ENCODE peak calls at places on chromosomes 6 and 20, in seven cellular contexts. One of them, this sample, is unnamed.

GRCh38 chr6:5510734-5511133 is 249.4 kb downstream of the FARS2 start:
- DNase-seq in CD8-positive, alpha-beta memory T cell: no peak
- DNase-seq in CD14-positive monocyte: no peak
- DNase-seq in pancreas: no peak
- DNase-seq in H1: no peak
- DNase-seq in stimulated activated naive CD8-positive, alpha-beta T cell treated with anti-CD3 and anti-CD28 coated beads, Interleukin-15, Interleukin-2, amounts not matched to agents 100 U/mL and 50 U/mL, for 24 hours: no peak
- DNase-seq in ovary: no peak
- DNase-seq in this sample: no peak

GRCh38 chr6:13766201-13766634 is 48.1 kb downstream of the MCUR1 start:
- DNase-seq in CD8-positive, alpha-beta memory T cell: no peak
- DNase-seq in CD14-positive monocyte: no peak
- DNase-seq in pancreas: no peak
- DNase-seq in H1: no peak
- DNase-seq in stimulated activated naive CD8-positive, alpha-beta T cell treated with anti-CD3 and anti-CD28 coated beads, Interleukin-15, Interleukin-2, amounts not matched to agents 100 U/mL and 50 U/mL, for 24 hours: no peak
- DNase-seq in ovary: no peak
- DNase-seq in this sample: no peak

GRCh38 chr20:38272961-38273360 is 12.4 kb upstream of the KIAA1755 start:
- DNase-seq in CD8-positive, alpha-beta memory T cell: no peak
- DNase-seq in CD14-positive monocyte: no peak
- DNase-seq in pancreas: no peak
- DNase-seq in H1: no peak
- DNase-seq in stimulated activated naive CD8-positive, alpha-beta T cell treated with anti-CD3 and anti-CD28 coated beads, Interleukin-15, Interleukin-2, amounts not matched to agents 100 U/mL and 50 U/mL, for 24 hours: no peak
- DNase-seq in ovary: no peak
- DNase-seq in this sample: no peak

GRCh38 chr6:8237668-8238067 is 135.3 kb upstream of the EEF1E1 start:
- DNase-seq in CD8-positive, alpha-beta memory T cell: no peak
- DNase-seq in CD14-positive monocyte: no peak
- DNase-seq in pancreas: no peak
- DNase-seq in H1: no peak
- DNase-seq in stimulated activated naive CD8-positive, alpha-beta T cell treated with anti-CD3 and anti-CD28 coated beads, Interleukin-15, Interleukin-2, amounts not matched to agents 100 U/mL and 50 U/mL, for 24 hours: no peak
- DNase-seq in ovary: no peak
- DNase-seq in this sample: no peak

GRCh38 chr6:55448446-55448845 is 121.2 kb downstream of the GFRAL start:
- DNase-seq in CD8-positive, alpha-beta memory T cell: no peak
- DNase-seq in CD14-positive monocyte: no peak
- DNase-seq in pancreas: no peak
- DNase-seq in H1: no peak
- DNase-seq in stimulated activated naive CD8-positive, alpha-beta T cell treated with anti-CD3 and anti-CD28 coated beads, Interleukin-15, Interleukin-2, amounts not matched to agents 100 U/mL and 50 U/mL, for 24 hours: no peak
- DNase-seq in ovary: no peak
- DNase-seq in this sample: no peak

GRCh38 chr20:20557406-20557805 is 155.0 kb downstream of the RALGAPA2 start:
- DNase-seq in CD8-positive, alpha-beta memory T cell: no peak
- DNase-seq in CD14-positive monocyte: no peak
- DNase-seq in pancreas: no peak
- DNase-seq in H1: no peak
- DNase-seq in stimulated activated naive CD8-positive, alpha-beta T cell treated with anti-CD3 and anti-CD28 coated beads, Interleukin-15, Interleukin-2, amounts not matched to agents 100 U/mL and 50 U/mL, for 24 hours: no peak
- DNase-seq in ovary: no peak
- DNase-seq in this sample: no peak

GRCh38 chr20:47675190-47676142 is 109.8 kb downstream of the SULF2 start:
- DNase-seq in CD8-positive, alpha-beta memory T cell: no peak
- DNase-seq in CD14-positive monocyte: no peak
- DNase-seq in pancreas: no peak
- DNase-seq in H1: no peak
- DNase-seq in stimulated activated naive CD8-positive, alpha-beta T cell treated with anti-CD3 and anti-CD28 coated beads, Interleukin-15, Interleukin-2, amounts not matched to agents 100 U/mL and 50 U/mL, for 24 hours: no peak
- DNase-seq in ovary: peak; percentile 8
- DNase-seq in this sample: no peak

GRCh38 chr6:160431231-160431630 is 83.1 kb downstream of the SLC22A3 start:
- DNase-seq in CD8-positive, alpha-beta memory T cell: no peak
- DNase-seq in CD14-positive monocyte: no peak
- DNase-seq in pancreas: no peak
- DNase-seq in H1: no peak
- DNase-seq in stimulated activated naive CD8-positive, alpha-beta T cell treated with anti-CD3 and anti-CD28 coated beads, Interleukin-15, Interleukin-2, amounts not matched to agents 100 U/mL and 50 U/mL, for 24 hours: no peak
- DNase-seq in ovary: peak; percentile 84
- DNase-seq in this sample: no peak

GRCh38 chr6:44824567-44824966 is 437.1 kb downstream of the CDC5L start:
- DNase-seq in CD8-positive, alpha-beta memory T cell: no peak
- DNase-seq in CD14-positive monocyte: no peak
- DNase-seq in pancreas: no peak
- DNase-seq in H1: no peak
- DNase-seq in stimulated activated naive CD8-positive, alpha-beta T cell treated with anti-CD3 and anti-CD28 coated beads, Interleukin-15, Interleukin-2, amounts not matched to agents 100 U/mL and 50 U/mL, for 24 hours: no peak
- DNase-seq in ovary: no peak
- DNase-seq in this sample: no peak

GRCh38 chr20:48207505-48207904 is 422.2 kb upstream of the SULF2 start:
- DNase-seq in CD8-positive, alpha-beta memory T cell: no peak
- DNase-seq in CD14-positive monocyte: no peak
- DNase-seq in pancreas: no peak
- DNase-seq in H1: no peak
- DNase-seq in stimulated activated naive CD8-positive, alpha-beta T cell treated with anti-CD3 and anti-CD28 coated beads, Interleukin-15, Interleukin-2, amounts not matched to agents 100 U/mL and 50 U/mL, for 24 hours: no peak
- DNase-seq in ovary: no peak
- DNase-seq in this sample: no peak

GRCh38 chr6:29762051-29762450 is 38.8 kb downstream of the HLA-F start:
- DNase-seq in CD8-positive, alpha-beta memory T cell: no peak
- DNase-seq in CD14-positive monocyte: no peak
- DNase-seq in pancreas: no peak
- DNase-seq in H1: no peak
- DNase-seq in stimulated activated naive CD8-positive, alpha-beta T cell treated with anti-CD3 and anti-CD28 coated beads, Interleukin-15, Interleukin-2, amounts not matched to agents 100 U/mL and 50 U/mL, for 24 hours: no peak
- DNase-seq in ovary: no peak
- DNase-seq in this sample: no peak

GRCh38 chr6:49606696-49607390 is 29.8 kb downstream of the RHAG start:
- DNase-seq in CD8-positive, alpha-beta memory T cell: no peak
- DNase-seq in CD14-positive monocyte: no peak
- DNase-seq in pancreas: peak; percentile 12
- DNase-seq in H1: no peak
- DNase-seq in stimulated activated naive CD8-positive, alpha-beta T cell treated with anti-CD3 and anti-CD28 coated beads, Interleukin-15, Interleukin-2, amounts not matched to agents 100 U/mL and 50 U/mL, for 24 hours: peak; percentile 5
- DNase-seq in ovary: no peak
- DNase-seq in this sample: peak; percentile 19

GRCh38 chr20:59647271-59647670 is 42.9 kb downstream of the PHACTR3 start:
- DNase-seq in CD8-positive, alpha-beta memory T cell: no peak
- DNase-seq in CD14-positive monocyte: no peak
- DNase-seq in pancreas: no peak
- DNase-seq in H1: no peak
- DNase-seq in stimulated activated naive CD8-positive, alpha-beta T cell treated with anti-CD3 and anti-CD28 coated beads, Interleukin-15, Interleukin-2, amounts not matched to agents 100 U/mL and 50 U/mL, for 24 hours: no peak
- DNase-seq in ovary: no peak
- DNase-seq in this sample: no peak

GRCh38 chr6:26439552-26440125 is 665 bp upstream of the BTN3A3 start:
- DNase-seq in CD8-positive, alpha-beta memory T cell: no peak
- DNase-seq in CD14-positive monocyte: no peak
- DNase-seq in pancreas: no peak
- DNase-seq in H1: no peak
- DNase-seq in stimulated activated naive CD8-positive, alpha-beta T cell treated with anti-CD3 and anti-CD28 coated beads, Interleukin-15, Interleukin-2, amounts not matched to agents 100 U/mL and 50 U/mL, for 24 hours: no peak
- DNase-seq in ovary: no peak
- DNase-seq in this sample: no peak

GRCh38 chr6:17477356-17477755 is 84.0 kb downstream of the CAP2 start:
- DNase-seq in CD8-positive, alpha-beta memory T cell: no peak
- DNase-seq in CD14-positive monocyte: no peak
- DNase-seq in pancreas: no peak
- DNase-seq in H1: no peak
- DNase-seq in stimulated activated naive CD8-positive, alpha-beta T cell treated with anti-CD3 and anti-CD28 coated beads, Interleukin-15, Interleukin-2, amounts not matched to agents 100 U/mL and 50 U/mL, for 24 hours: no peak
- DNase-seq in ovary: no peak
- DNase-seq in this sample: no peak

GRCh38 chr6:6843777-6844176 is 255.3 kb downstream of the LY86 start:
- DNase-seq in CD8-positive, alpha-beta memory T cell: no peak
- DNase-seq in CD14-positive monocyte: no peak
- DNase-seq in pancreas: no peak
- DNase-seq in H1: no peak
- DNase-seq in stimulated activated naive CD8-positive, alpha-beta T cell treated with anti-CD3 and anti-CD28 coated beads, Interleukin-15, Interleukin-2, amounts not matched to agents 100 U/mL and 50 U/mL, for 24 hours: no peak
- DNase-seq in ovary: no peak
- DNase-seq in this sample: no peak

GRCh38 chr6:3612341-3613041 is 139.0 kb downstream of the PXDC1 start:
- DNase-seq in CD8-positive, alpha-beta memory T cell: no peak
- DNase-seq in CD14-positive monocyte: no peak
- DNase-seq in pancreas: no peak
- DNase-seq in H1: no peak
- DNase-seq in stimulated activated naive CD8-positive, alpha-beta T cell treated with anti-CD3 and anti-CD28 coated beads, Interleukin-15, Interleukin-2, amounts not matched to agents 100 U/mL and 50 U/mL, for 24 hours: no peak
- DNase-seq in ovary: no peak
- DNase-seq in this sample: no peak

GRCh38 chr20:35225319-35226125 is 968 bp upstream of the MMP24 start:
- DNase-seq in CD8-positive, alpha-beta memory T cell: no peak
- DNase-seq in CD14-positive monocyte: no peak
- DNase-seq in pancreas: no peak
- DNase-seq in H1: no peak
- DNase-seq in stimulated activated naive CD8-positive, alpha-beta T cell treated with anti-CD3 and anti-CD28 coated beads, Interleukin-15, Interleukin-2, amounts not matched to agents 100 U/mL and 50 U/mL, for 24 hours: no peak
- DNase-seq in ovary: no peak
- DNase-seq in this sample: no peak

GRCh38 chr6:113103618-113104390 is 753.3 kb upstream of the MARCKS start:
- DNase-seq in CD8-positive, alpha-beta memory T cell: no peak
- DNase-seq in CD14-positive monocyte: no peak
- DNase-seq in pancreas: no peak
- DNase-seq in H1: no peak
- DNase-seq in stimulated activated naive CD8-positive, alpha-beta T cell treated with anti-CD3 and anti-CD28 coated beads, Interleukin-15, Interleukin-2, amounts not matched to agents 100 U/mL and 50 U/mL, for 24 hours: no peak
- DNase-seq in ovary: no peak
- DNase-seq in this sample: no peak

GRCh38 chr20:15100506-15101160 is 763.2 kb upstream of the FLRT3 start:
- DNase-seq in CD8-positive, alpha-beta memory T cell: no peak
- DNase-seq in CD14-positive monocyte: no peak
- DNase-seq in pancreas: no peak
- DNase-seq in H1: no peak
- DNase-seq in stimulated activated naive CD8-positive, alpha-beta T cell treated with anti-CD3 and anti-CD28 coated beads, Interleukin-15, Interleukin-2, amounts not matched to agents 100 U/mL and 50 U/mL, for 24 hours: no peak
- DNase-seq in ovary: no peak
- DNase-seq in this sample: no peak

GRCh38 chr20:58790440-58790839 is 60.3 kb downstream of the GNAS-AS1 start:
- DNase-seq in CD8-positive, alpha-beta memory T cell: no peak
- DNase-seq in CD14-positive monocyte: no peak
- DNase-seq in pancreas: no peak
- DNase-seq in H1: no peak
- DNase-seq in stimulated activated naive CD8-positive, alpha-beta T cell treated with anti-CD3 and anti-CD28 coated beads, Interleukin-15, Interleukin-2, amounts not matched to agents 100 U/mL and 50 U/mL, for 24 hours: no peak
- DNase-seq in ovary: no peak
- DNase-seq in this sample: no peak

GRCh38 chr6:157106487-157106886 is 216.8 kb downstream of the TMEM242 start:
- DNase-seq in CD8-positive, alpha-beta memory T cell: no peak
- DNase-seq in CD14-positive monocyte: no peak
- DNase-seq in pancreas: no peak
- DNase-seq in H1: no peak
- DNase-seq in stimulated activated naive CD8-positive, alpha-beta T cell treated with anti-CD3 and anti-CD28 coated beads, Interleukin-15, Interleukin-2, amounts not matched to agents 100 U/mL and 50 U/mL, for 24 hours: no peak
- DNase-seq in ovary: no peak
- DNase-seq in this sample: no peak

GRCh38 chr6:83462524-83462923 is 31.7 kb upstream of the ME1 start:
- DNase-seq in CD8-positive, alpha-beta memory T cell: no peak
- DNase-seq in CD14-positive monocyte: no peak
- DNase-seq in pancreas: no peak
- DNase-seq in H1: no peak
- DNase-seq in stimulated activated naive CD8-positive, alpha-beta T cell treated with anti-CD3 and anti-CD28 coated beads, Interleukin-15, Interleukin-2, amounts not matched to agents 100 U/mL and 50 U/mL, for 24 hours: no peak
- DNase-seq in ovary: no peak
- DNase-seq in this sample: no peak

GRCh38 chr6:75673885-75674284 is 72.2 kb downstream of the SENP6 start:
- DNase-seq in CD8-positive, alpha-beta memory T cell: no peak
- DNase-seq in CD14-positive monocyte: no peak
- DNase-seq in pancreas: no peak
- DNase-seq in H1: no peak
- DNase-seq in stimulated activated naive CD8-positive, alpha-beta T cell treated with anti-CD3 and anti-CD28 coated beads, Interleukin-15, Interleukin-2, amounts not matched to agents 100 U/mL and 50 U/mL, for 24 hours: no peak
- DNase-seq in ovary: no peak
- DNase-seq in this sample: no peak

GRCh38 chr6:138540468-138540867 is 41.2 kb upstream of the NHSL1 start:
- DNase-seq in CD8-positive, alpha-beta memory T cell: no peak
- DNase-seq in CD14-positive monocyte: no peak
- DNase-seq in pancreas: no peak
- DNase-seq in H1: no peak
- DNase-seq in stimulated activated naive CD8-positive, alpha-beta T cell treated with anti-CD3 and anti-CD28 coated beads, Interleukin-15, Interleukin-2, amounts not matched to agents 100 U/mL and 50 U/mL, for 24 hours: no peak
- DNase-seq in ovary: no peak
- DNase-seq in this sample: no peak

GRCh38 chr20:62804632-62805364 is at the start of gene OGFR:
- DNase-seq in CD8-positive, alpha-beta memory T cell: peak; percentile 72
- DNase-seq in CD14-positive monocyte: no peak
- DNase-seq in pancreas: no peak
- DNase-seq in H1: no peak
- DNase-seq in stimulated activated naive CD8-positive, alpha-beta T cell treated with anti-CD3 and anti-CD28 coated beads, Interleukin-15, Interleukin-2, amounts not matched to agents 100 U/mL and 50 U/mL, for 24 hours: peak; percentile 81
- DNase-seq in ovary: peak; percentile 81
- DNase-seq in this sample: peak; percentile 74

GRCh38 chr6:111686249-111686997 is 80.7 kb upstream of the TRAF3IP2 start:
- DNase-seq in CD8-positive, alpha-beta memory T cell: no peak
- DNase-seq in CD14-positive monocyte: no peak
- DNase-seq in pancreas: no peak
- DNase-seq in H1: no peak
- DNase-seq in stimulated activated naive CD8-positive, alpha-beta T cell treated with anti-CD3 and anti-CD28 coated beads, Interleukin-15, Interleukin-2, amounts not matched to agents 100 U/mL and 50 U/mL, for 24 hours: no peak
- DNase-seq in ovary: no peak
- DNase-seq in this sample: no peak

GRCh38 chr6:1348675-1349074 is 36.8 kb downstream of the FOXQ1 start:
- DNase-seq in CD8-positive, alpha-beta memory T cell: no peak
- DNase-seq in CD14-positive monocyte: no peak
- DNase-seq in pancreas: no peak
- DNase-seq in H1: no peak
- DNase-seq in stimulated activated naive CD8-positive, alpha-beta T cell treated with anti-CD3 and anti-CD28 coated beads, Interleukin-15, Interleukin-2, amounts not matched to agents 100 U/mL and 50 U/mL, for 24 hours: no peak
- DNase-seq in ovary: no peak
- DNase-seq in this sample: no peak

GRCh38 chr20:37839432-37839827 is 63.5 kb upstream of the VSTM2L start:
- DNase-seq in CD8-positive, alpha-beta memory T cell: no peak
- DNase-seq in CD14-positive monocyte: no peak
- DNase-seq in pancreas: no peak
- DNase-seq in H1: no peak
- DNase-seq in stimulated activated naive CD8-positive, alpha-beta T cell treated with anti-CD3 and anti-CD28 coated beads, Interleukin-15, Interleukin-2, amounts not matched to agents 100 U/mL and 50 U/mL, for 24 hours: no peak
- DNase-seq in ovary: no peak
- DNase-seq in this sample: no peak

GRCh38 chr20:61692476-61692875 is 373.2 kb downstream of the TAF4 start:
- DNase-seq in CD8-positive, alpha-beta memory T cell: no peak
- DNase-seq in CD14-positive monocyte: no peak
- DNase-seq in pancreas: no peak
- DNase-seq in H1: no peak
- DNase-seq in stimulated activated naive CD8-positive, alpha-beta T cell treated with anti-CD3 and anti-CD28 coated beads, Interleukin-15, Interleukin-2, amounts not matched to agents 100 U/mL and 50 U/mL, for 24 hours: no peak
- DNase-seq in ovary: no peak
- DNase-seq in this sample: no peak

GRCh38 chr6:157585274-157586087 is 204.5 kb downstream of the ZDHHC14 start:
- DNase-seq in CD8-positive, alpha-beta memory T cell: no peak
- DNase-seq in CD14-positive monocyte: no peak
- DNase-seq in pancreas: no peak
- DNase-seq in H1: no peak
- DNase-seq in stimulated activated naive CD8-positive, alpha-beta T cell treated with anti-CD3 and anti-CD28 coated beads, Interleukin-15, Interleukin-2, amounts not matched to agents 100 U/mL and 50 U/mL, for 24 hours: no peak
- DNase-seq in ovary: no peak
- DNase-seq in this sample: no peak

GRCh38 chr6:45115696-45116095 is 212.4 kb upstream of the RUNX2 start:
- DNase-seq in CD8-positive, alpha-beta memory T cell: no peak
- DNase-seq in CD14-positive monocyte: no peak
- DNase-seq in pancreas: no peak
- DNase-seq in H1: no peak
- DNase-seq in stimulated activated naive CD8-positive, alpha-beta T cell treated with anti-CD3 and anti-CD28 coated beads, Interleukin-15, Interleukin-2, amounts not matched to agents 100 U/mL and 50 U/mL, for 24 hours: no peak
- DNase-seq in ovary: no peak
- DNase-seq in this sample: no peak

GRCh38 chr6:140480852-140481251 is 1106.4 kb upstream of the CITED2 start:
- DNase-seq in CD8-positive, alpha-beta memory T cell: no peak
- DNase-seq in CD14-positive monocyte: no peak
- DNase-seq in pancreas: no peak
- DNase-seq in H1: no peak
- DNase-seq in stimulated activated naive CD8-positive, alpha-beta T cell treated with anti-CD3 and anti-CD28 coated beads, Interleukin-15, Interleukin-2, amounts not matched to agents 100 U/mL and 50 U/mL, for 24 hours: no peak
- DNase-seq in ovary: peak; percentile 18
- DNase-seq in this sample: no peak

GRCh38 chr20:62470459-62470858 is 5.3 kb downstream of the GATA5 start:
- DNase-seq in CD8-positive, alpha-beta memory T cell: no peak
- DNase-seq in CD14-positive monocyte: no peak
- DNase-seq in pancreas: no peak
- DNase-seq in H1: no peak
- DNase-seq in stimulated activated naive CD8-positive, alpha-beta T cell treated with anti-CD3 and anti-CD28 coated beads, Interleukin-15, Interleukin-2, amounts not matched to agents 100 U/mL and 50 U/mL, for 24 hours: no peak
- DNase-seq in ovary: no peak
- DNase-seq in this sample: no peak

This sample was measured in CD4-positive, alpha-beta memory T cell.